ENCODE peak calls at places on chromosomes 7 and 10, in four cellular contexts. G, I, Z and E are unnamed samples.

GRCh38 chr10:28569506-28570159 is 36.7 kb downstream of the WAC start:
- DNase-seq in G (no peak), I (peak; percentile 9), Z (no peak), E (no peak)

GRCh38 chr7:81484266-81484665 is 285.6 kb downstream of the HGF start:
- DNase-seq in G (peak; percentile 38), I (no peak), Z (peak; percentile 79), E (peak; percentile 62)

GRCh38 chr10:26044123-26044749 is 110.2 kb downstream of the MYO3A start:
- DNase-seq in G (peak; percentile 9), I (no peak), Z (peak; percentile 58), E (peak; percentile 90)

GRCh38 chr7:107180378-107180777 is 11.6 kb downstream of the HBP1 start:
- DNase-seq in G (peak; percentile 57), I (peak; percentile 53), Z (peak; percentile 73), E (peak; percentile 27)

GRCh38 chr10:28577506-28577905 is 44.6 kb downstream of the WAC start:
- DNase-seq in G (no peak), I (no peak), Z (no peak), E (no peak)

GRCh38 chr10:78739411-78740053 is 329.2 kb upstream of the ZMIZ1 start:
- DNase-seq in G (no peak), I (no peak), Z (no peak), E (no peak)

GRCh38 chr7:31883761-31884164 is 186.4 kb downstream of the PDE1C start:
- DNase-seq in G (no peak), I (peak; percentile 77), Z (peak; percentile 80), E (no peak)

GRCh38 chr7:27149817-27150567 is 2.4 kb downstream of the HOXA3 start:
- DNase-seq in G (no peak), I (peak; percentile 26), Z (no peak), E (no peak)

GRCh38 chr7:148967032-148967372 is 61.3 kb downstream of the PDIA4 start:
- DNase-seq in G (no peak), I (no peak), Z (no peak), E (no peak)

GRCh38 chr10:88190123-88190522 is 326.7 kb downstream of the PTEN start:
- DNase-seq in G (no peak), I (no peak), Z (no peak), E (no peak)

GRCh38 chr10:115773832-115774231 is 499.2 kb downstream of the GFRA1 start:
- DNase-seq in G (no peak), I (no peak), Z (no peak), E (no peak)

GRCh38 chr10:91603931-91604331 is 28.9 kb downstream of the PPP1R3C start:
- DNase-seq in G (peak; percentile 34), I (peak; percentile 83), Z (no peak), E (no peak)

GRCh38 chr7:2403718-2404648 is 572 bp downstream of the CHST12 start:
- DNase-seq in G (peak; percentile 56), I (peak; percentile 25), Z (peak; percentile 41), E (peak; percentile 45)

GRCh38 chr7:50952544-50952943 is 169.8 kb upstream of the GRB10 start:
- DNase-seq in G (peak; percentile 85), I (no peak), Z (no peak), E (no peak)

GRCh38 chr7:491292-491957 is 28.2 kb downstream of the PDGFA start:
- DNase-seq in G (no peak), I (no peak), Z (no peak), E (no peak)

GRCh38 chr7:47730135-47730534 is 148.2 kb upstream of the TNS3 start:
- DNase-seq in G (no peak), I (no peak), Z (no peak), E (no peak)

GRCh38 chr10:56698506-56698905 is 337.4 kb upstream of the ZWINT start:
- DNase-seq in G (no peak), I (no peak), Z (no peak), E (no peak)

GRCh38 chr10:22369433-22370072 is 24.3 kb downstream of the SPAG6 start:
- DNase-seq in G (no peak), I (peak; percentile 13), Z (no peak), E (no peak)

GRCh38 chr10:128178319-128178937 is 52.2 kb upstream of the MKI67 start:
- DNase-seq in G (peak; percentile 12), I (peak; percentile 54), Z (peak; percentile 47), E (peak; percentile 29)

DNA sequence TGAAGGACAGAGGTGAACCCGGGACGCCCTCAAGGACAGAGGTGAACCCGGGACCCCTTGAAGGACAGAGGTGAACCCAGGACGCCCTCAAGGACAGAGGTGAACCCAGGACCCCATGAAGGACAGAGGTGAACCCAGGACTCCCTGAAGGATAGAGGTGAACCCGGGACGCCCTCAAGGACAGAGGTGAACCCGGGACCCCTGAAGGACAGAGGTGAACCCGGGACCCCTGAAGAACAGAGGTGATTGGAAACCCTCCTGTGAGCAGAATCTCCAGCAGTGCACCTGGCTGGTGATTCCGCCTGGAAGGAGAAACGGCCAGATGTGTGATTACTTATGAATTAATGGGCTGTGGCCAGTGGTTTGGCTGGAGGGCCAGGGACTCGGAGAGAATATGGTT is 272.3 kb downstream of the PTPRN2 start:
- DNase-seq in G (no peak), I (no peak), Z (no peak), E (no peak)
- H3K36me3 ChIP-seq in G (no peaks in the 10 kb centered on the region), I (no peaks in the 10 kb centered on the region), Z (no peaks in the 10 kb centered on the region), E (no peaks in the 10 kb centered on the region)

GRCh38 chr7:138948403-138948802 is 32.8 kb downstream of the KIAA1549 start:
- DNase-seq in G (no peak), I (peak; percentile 59), Z (no peak), E (no peak)
- TF ChIP-seq CTCF in G (no peak), I (no peak), Z (no peak), E (no peak)

DNA sequence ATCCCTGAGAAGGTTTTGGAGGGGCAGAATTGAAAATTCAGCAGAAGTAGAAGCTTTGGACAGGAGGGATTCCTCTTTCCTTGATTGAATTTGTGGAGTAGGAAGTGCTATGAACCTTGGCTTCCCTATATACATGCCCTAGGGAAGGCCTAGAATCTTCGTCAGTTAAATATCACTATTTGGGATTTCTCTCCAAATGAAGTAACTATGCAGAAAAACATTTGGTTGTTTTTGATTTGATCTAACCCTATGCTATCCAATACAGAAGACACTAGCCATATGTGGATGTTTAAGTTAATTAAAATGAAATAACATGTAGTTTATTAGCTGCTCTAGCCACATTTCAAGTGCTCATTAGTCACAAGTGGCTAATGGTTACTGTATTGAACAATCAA is 15.7 kb downstream of the ANLN start:
- DNase-seq in G (no peak), I (no peak), Z (no peak), E (no peak)
- H3K36me3 ChIP-seq in G (no peaks in the 10 kb centered on the region), I (peaks cover 76% of the 10 kb centered on the region), Z (peaks cover 93% of the 10 kb centered on the region), E (no peaks in the 10 kb centered on the region)

GRCh38 chr7:88344956-88345832 is 38.5 kb upstream of the STEAP4 start:
- DNase-seq in G (peak; percentile 68), I (peak; percentile 54), Z (peak; percentile 52), E (peak; percentile 54)
- TF ChIP-seq CTCF in G (peak; percentile 55), I (peak; percentile 64), Z (peak; percentile 60), E (no peak)

GRCh38 chr7:66950763-66951162 is 29.7 kb downstream of the TMEM248 start:
- DNase-seq in G (no peak), I (no peak), Z (no peak), E (no peak)
- H3K36me3 ChIP-seq in G (peaks cover 47% of the 10 kb centered on the region), I (peaks cover 31% of the 10 kb centered on the region), Z (peaks cover 67% of the 10 kb centered on the region), E (peaks cover 70% of the 10 kb centered on the region)